ENCODE peak calls at places on chromosome 1, in six cellular contexts. D, G, R, X, L and K are unnamed samples. For H3K27me3 and H3K4me1, the result is how much of the 10 kb centered on the place peaks cover.

GRCh38 chr1:184838374-184838995 is 83.8 kb upstream of the EDEM3 start:
- DNase-seq in D (peak), G (no peak), R (no peak), X (peak), L (peak), K (no peak)

GRCh38 chr1:59123081-59123675 is 173.7 kb upstream of the FGGY start:
- DNase-seq in D (no peak), G (no peak), R (no peak), X (peak), L (no peak), K (no peak)

GRCh38 chr1:39623053-39623452 is 16.4 kb downstream of the HEYL start:
- DNase-seq in D (no peak), G (no peak), R (no peak), X (no peak), L (peak), K (no peak)

GRCh38 chr1:18941221-18942141 is 15.0 kb downstream of the IFFO2 start:
- DNase-seq in D (no peak), G (no peak), R (peak), X (peak), L (peak), K (peak)

GRCh38 chr1:15708486-15709137 is 24.5 kb downstream of the PLEKHM2 start:
- DNase-seq in D (no peak), G (no peak), R (no peak), X (no peak), L (no peak), K (no peak)

GRCh38 chr1:178389441-178389840 is 107.3 kb downstream of the CLEC20A start:
- DNase-seq in D (no peak), G (no peak), R (no peak), X (peak), L (peak), K (no peak)

GRCh38 chr1:153509729-153510354 is 25.9 kb downstream of the S100A6 start:
- DNase-seq in D (peak), G (peak), R (peak), X (no peak), L (no peak), K (peak)

GRCh38 chr1:163056832-163057231 is 12.3 kb upstream of the RGS4 start:
- DNase-seq in D (no peak), G (no peak), R (no peak), X (peak), L (peak), K (no peak)

GRCh38 chr1:156897078-156897825 is 3.7 kb downstream of the PEAR1 start:
- DNase-seq in D (no peak), G (no peak), R (no peak), X (peak), L (peak), K (no peak)

GRCh38 chr1:119101563-119101962 is 38.9 kb downstream of the WARS2 start:
- DNase-seq in D (peak), G (no peak), R (no peak), X (peak), L (peak), K (no peak)

GRCh38 chr1:178275553-178275952 is 181.6 kb downstream of the RASAL2 start:
- DNase-seq in D (no peak), G (no peak), R (no peak), X (peak), L (no peak), K (no peak)

GRCh38 chr1:165943198-165943597 is 115.8 kb downstream of the UCK2 start:
- DNase-seq in D (no peak), G (no peak), R (no peak), X (no peak), L (no peak), K (no peak)

GRCh38 chr1:48526045-48526714 is 54.2 kb upstream of the SPATA6 start:
- DNase-seq in D (peak), G (no peak), R (no peak), X (peak), L (peak), K (no peak)

GRCh38 chr1:62218603-62219002 is 24.0 kb downstream of the L1TD1 start:
- DNase-seq in D (no peak), G (no peak), R (no peak), X (no peak), L (no peak), K (no peak)

GRCh38 chr1:185368913-185369491 is 52.0 kb upstream of the IVNS1ABP start:
- DNase-seq in D (no peak), G (no peak), R (no peak), X (no peak), L (no peak), K (no peak)

GRCh38 chr1:109864960-109865611 is 45.6 kb upstream of the CSF1 start:
- DNase-seq in D (peak), G (no peak), R (no peak), X (peak), L (peak), K (no peak)

GRCh38 chr1:45953934-45954333 is 150.5 kb downstream of the MAST2 start:
- DNase-seq in D (no peak), G (no peak), R (no peak), X (peak), L (peak), K (peak)

GRCh38 chr1:32652244-32652962 is 1.4 kb downstream of the RBBP4 start:
- DNase-seq in D (no peak), G (no peak), R (no peak), X (no peak), L (no peak), K (no peak)

GRCh38 chr1:147076442-147076841 is 95.8 kb downstream of the PRKAB2 start:
- DNase-seq in D (no peak), G (no peak), R (no peak), X (no peak), L (no peak), K (no peak)
- H3K27me3 ChIP-seq in D (under half), G (under half), R (under half), X (half or more), L (half or more), K (under half)

DNA sequence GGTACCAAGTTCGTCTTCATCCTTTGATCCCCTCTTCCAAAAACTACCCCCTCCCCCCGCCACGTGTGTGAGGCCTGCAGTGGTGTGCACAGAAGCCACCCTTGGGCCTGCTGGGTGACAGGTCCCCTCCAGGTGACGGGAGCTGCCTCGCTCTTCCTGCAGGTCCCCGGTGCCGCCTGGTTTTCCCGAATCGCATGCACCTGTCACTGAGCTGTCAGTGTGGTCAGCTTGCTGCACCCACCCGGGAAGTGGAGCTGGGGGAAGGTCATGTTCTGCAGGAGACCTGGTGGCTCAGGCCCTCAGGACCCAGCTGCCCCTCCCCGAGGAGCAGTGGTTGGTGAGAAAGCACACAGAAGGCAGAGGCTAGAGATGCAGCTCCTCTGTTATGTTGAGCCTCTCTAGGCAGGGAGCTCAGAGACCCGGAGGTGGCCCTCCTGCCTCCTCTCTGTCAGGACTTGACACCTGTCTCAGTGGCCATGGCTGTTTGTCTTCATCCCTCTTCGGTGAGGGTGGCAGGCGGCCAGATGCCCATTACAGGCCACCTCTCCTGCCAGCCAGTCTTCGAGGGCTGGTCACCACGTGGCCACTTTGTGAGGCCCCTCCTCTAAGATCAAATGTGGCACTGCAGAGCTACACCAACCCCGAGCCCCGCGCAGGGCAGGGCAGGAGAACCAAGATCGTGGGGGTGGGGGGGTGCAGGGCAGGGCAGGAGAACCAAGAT is 60.9 kb downstream of the SKI start:
- DNase-seq in D (no peak), G (no peak), R (no peak), X (no peak), L (no peak), K (no peak)
- H3K4me1 ChIP-seq in D (half or more), G (half or more), R (half or more), X (under half), L (under half), K (under half)

GRCh38 chr1:227728892-227729143 is 6.3 kb downstream of the JMJD4 start:
- DNase-seq in D (no peak), G (no peak), R (no peak), X (no peak), L (no peak), K (peak)
- H3K4me3 ChIP-seq in D (peak), G (peak), R (peak), X (peak), L (peak), K (peak)

DNA sequence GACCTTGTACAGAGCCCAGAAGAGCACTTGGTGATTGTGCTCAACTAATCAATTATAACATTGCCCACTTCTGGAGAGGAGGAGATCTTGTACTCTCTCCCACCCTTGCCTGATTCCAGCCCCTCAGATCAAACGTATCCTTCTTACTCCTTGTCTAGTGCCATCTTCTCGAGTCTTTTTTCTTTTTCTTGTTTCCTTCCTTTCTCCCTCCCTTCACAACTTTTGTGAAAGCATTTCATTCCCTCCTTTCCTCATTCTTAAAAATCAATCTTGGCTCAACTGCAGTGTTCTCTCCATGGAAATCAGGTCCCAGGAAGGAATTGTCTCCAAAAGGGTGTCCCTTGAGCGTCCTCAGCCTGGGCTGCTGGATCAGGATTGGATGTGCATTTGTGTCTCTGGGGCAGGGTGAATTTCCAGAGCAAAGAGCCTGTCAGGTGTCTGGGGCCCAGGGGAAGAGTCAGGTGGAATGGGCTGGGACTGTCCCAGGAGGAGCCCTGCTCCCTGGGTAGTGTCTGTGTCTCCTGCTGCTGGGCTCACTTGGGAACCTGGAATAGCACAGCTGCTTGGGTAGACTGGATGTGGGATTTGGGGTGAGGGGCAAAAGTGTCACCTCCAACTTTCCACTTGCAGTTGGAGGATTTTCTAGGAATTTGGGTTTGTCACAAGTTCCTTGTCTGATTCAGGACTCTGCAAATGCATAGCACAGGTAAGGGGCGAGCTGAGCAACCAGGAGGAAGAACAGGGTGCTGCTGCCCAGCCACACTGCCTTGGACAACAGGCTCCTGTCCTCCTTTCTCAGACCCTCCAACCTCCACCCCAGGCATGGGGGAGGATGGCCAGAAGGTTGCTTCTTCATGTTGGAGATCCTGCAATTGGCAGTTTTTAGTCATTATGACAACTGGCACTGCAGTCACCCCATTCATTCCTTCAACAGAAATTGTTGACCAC is 3.2 kb downstream of the SOX13 start:
- DNase-seq in D (no peak), G (no peak), R (no peak), X (no peak), L (no peak), K (no peak)
- H3K27me3 ChIP-seq in D (under half), G (under half), R (under half), X (under half), L (under half), K (under half)

DNA sequence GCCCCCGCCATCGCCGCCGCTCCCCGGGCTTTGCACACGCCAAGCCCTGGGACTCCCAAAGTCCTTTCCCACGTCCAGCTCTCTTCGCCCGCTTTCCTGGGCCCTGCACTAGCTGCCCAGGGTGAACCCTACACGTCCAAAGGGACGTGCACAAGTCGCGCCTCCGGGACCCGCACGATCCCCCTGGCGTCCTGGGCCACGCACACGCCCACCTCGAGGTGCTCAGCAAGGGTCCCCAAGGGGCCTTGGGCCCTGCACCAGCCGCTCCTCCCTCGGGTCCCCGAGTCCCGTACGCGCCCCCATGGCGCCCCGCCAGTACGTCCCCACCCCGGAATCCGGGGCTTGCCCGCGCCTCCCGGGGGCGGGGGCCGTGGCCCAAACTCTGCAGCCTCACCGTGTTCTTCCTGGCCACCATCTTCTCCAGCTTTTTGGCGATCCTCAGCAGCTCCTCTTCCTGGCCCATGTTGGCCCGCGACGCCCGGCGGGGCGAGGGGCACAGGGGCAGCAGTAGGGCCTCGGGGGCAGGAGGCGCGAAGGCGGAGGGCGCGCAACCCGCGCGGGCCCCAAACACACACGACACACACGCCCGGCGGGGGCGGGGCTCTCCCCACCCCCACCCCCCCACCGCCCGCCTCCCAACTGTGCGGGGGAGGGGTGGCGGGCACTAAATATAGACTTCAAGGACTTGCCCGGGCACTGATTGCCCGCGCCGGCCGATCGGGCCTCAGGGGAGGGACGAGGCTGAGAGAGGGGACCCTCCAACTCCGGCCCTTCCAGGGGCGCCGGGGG is at the start of gene TCEA3:
- DNase-seq in D (no peak), G (no peak), R (no peak), X (no peak), L (no peak), K (no peak)
- H3K4me1 ChIP-seq in D (under half), G (under half), R (under half), X (under half), L (under half), K (under half)

DNA sequence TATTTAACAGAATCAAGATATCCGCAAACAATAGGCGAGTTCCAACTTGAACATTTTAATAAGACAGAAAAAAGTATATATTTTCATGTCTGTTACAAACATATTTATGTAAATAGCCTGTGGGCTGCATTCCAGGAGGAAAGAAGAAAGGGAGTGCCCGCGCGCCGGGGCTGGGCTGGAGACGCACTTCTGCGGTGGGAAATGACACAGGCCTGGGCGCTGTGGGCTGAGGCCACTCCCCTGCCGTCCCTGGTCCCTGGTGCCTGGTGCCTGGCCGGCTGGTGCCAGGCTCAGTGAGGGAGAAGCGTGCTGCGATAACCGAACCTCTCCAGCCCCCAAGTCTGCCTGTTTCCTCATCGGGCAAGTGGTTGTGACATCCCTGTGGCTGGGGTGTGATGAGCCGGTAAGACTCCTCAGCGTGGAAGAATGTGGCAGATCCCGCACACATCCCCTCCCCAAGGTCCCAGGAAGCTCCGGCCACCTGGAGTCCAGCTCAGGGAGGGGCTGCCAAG is 160.7 kb downstream of the PEX14 start:
- DNase-seq in D (no peak), G (no peak), R (no peak), X (peak), L (peak), K (peak)
- H3K4me3 ChIP-seq in D (no peak), G (no peak), R (no peak), X (no peak), L (no peak), K (no peak)

GRCh38 chr1:196059210-196059609 is 549.0 kb downstream of the KCNT2 start:
- DNase-seq in D (no peak), G (no peak), R (no peak), X (no peak), L (no peak), K (no peak)
- H3K27me3 ChIP-seq in D (under half), G (under half), R (under half), X (under half), L (under half), K (under half)

GRCh38 chr1:10857689-10858088 is 61.2 kb upstream of the CASZ1 start:
- DNase-seq in D (no peak), G (no peak), R (no peak), X (no peak), L (no peak), K (peak)
- H3K4me1 ChIP-seq in D (under half), G (under half), R (under half), X (under half), L (under half), K (under half)

DNA sequence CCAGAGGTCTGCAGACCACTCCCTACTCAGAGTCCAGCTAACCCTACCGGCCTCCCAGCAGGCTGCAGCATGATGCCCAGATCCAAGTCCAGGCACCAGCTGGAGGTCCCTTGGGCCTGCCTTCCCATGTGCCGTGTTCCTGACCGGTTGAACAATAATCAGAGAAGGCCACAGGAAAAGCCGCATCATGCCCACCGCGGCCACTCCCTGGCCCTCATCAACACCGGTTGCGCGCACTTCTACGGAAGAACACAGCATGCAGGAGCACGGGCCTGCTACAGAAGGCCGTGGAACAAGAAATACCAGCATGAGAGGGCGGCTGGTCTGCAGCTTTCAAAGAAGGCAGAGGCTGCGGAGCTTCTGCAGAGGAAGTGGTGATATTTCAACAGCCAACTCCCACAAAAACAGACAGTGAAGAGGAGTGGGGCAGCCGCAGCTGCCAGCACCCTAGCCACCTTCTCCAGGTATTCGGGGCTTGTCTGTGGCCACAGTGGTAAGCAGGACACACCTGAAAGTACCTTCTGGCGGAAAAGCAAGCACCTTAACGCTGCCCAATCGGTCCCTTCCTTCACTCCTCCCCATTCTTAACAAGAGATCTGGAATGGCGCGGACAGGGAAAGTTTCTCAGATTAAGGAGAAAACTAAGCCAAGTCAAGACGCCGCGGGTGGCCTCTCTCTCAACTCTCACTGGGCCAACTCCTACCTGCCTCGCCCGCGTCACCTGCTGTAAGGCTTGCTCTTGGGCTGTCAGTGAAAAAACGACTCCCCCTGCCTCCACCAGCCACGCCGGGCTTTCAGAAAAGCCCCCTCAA is 1.5 kb downstream of the PGBD5 start:
- DNase-seq in D (no peak), G (no peak), R (no peak), X (no peak), L (no peak), K (peak)
- H3K4me3 ChIP-seq in D (peak), G (no peak), R (no peak), X (no peak), L (peak), K (peak)